ENCODE peak calls at places on chromosome 21, in seven cellular contexts. O is colonic mucosa, Z is lung, D is IMR-90, J is Caco-2, W is AG10803, K is astrocyte of the spinal cord. P is an unnamed sample.

GRCh38 chr21:25689226-25689625 is 45.5 kb downstream of the ATP5PF start:
- DNase-seq in Z (no peak), O (no peak), J (no peak), W (peak; percentile 37), D (peak; percentile 32), K (no peak), P (peak; percentile 13)

GRCh38 chr21:38037416-38037815 is 121.2 kb upstream of the KCNJ6 start:
- DNase-seq in K (no peak), J (no peak), W (peak; percentile 3), D (no peak), Z (no peak), O (no peak), P (peak; percentile 35)

GRCh38 chr21:40631201-40631600 is 215.8 kb downstream of the DSCAM start:
- DNase-seq in J (no peak), W (peak; percentile 4), K (peak; percentile 44), O (no peak), D (no peak), Z (no peak), P (peak; percentile 26)

GRCh38 chr21:30072496-30072895 is 94.1 kb downstream of the CLDN17 start:
- DNase-seq in W (peak; percentile 8), O (peak; percentile 46), J (peak; percentile 27), D (no peak), Z (no peak), K (peak; percentile 1), P (peak; percentile 81)

GRCh38 chr21:31447477-31447876 is 103.4 kb upstream of the TIAM1 start:
- DNase-seq in D (peak; percentile 36), J (no peak), W (peak; percentile 2), O (no peak), K (peak; percentile 20), Z (no peak), P (no peak)

GRCh38 chr21:37437376-37438080 is 71.0 kb downstream of the DYRK1A start:
- DNase-seq in W (peak; percentile 52), K (no peak), Z (no peak), D (no peak), J (no peak), O (no peak), P (no peak)

GRCh38 chr21:31607791-31608190 is 51.7 kb upstream of the SOD1 start:
- DNase-seq in Z (no peak), O (no peak), J (no peak), K (no peak), D (no peak), W (no peak), P (no peak)

GRCh38 chr21:43859747-43860214 is 5.2 kb upstream of the AGPAT3 start:
- DNase-seq in O (no peak), W (no peak), Z (no peak), J (no peak), K (no peak), D (no peak), P (no peak)

GRCh38 chr21:36747815-36748381 is 49.0 kb downstream of the SIM2 start:
- DNase-seq in W (peak; percentile 8), K (no peak), D (peak; percentile 34), O (peak; percentile 54), J (peak; percentile 91), Z (no peak), P (peak; percentile 52)

GRCh38 chr21:38171723-38172344 is 85.0 kb upstream of the KCNJ15 start:
- DNase-seq in D (peak; percentile 45), W (peak; percentile 67), O (no peak), J (peak; percentile 38), Z (no peak), K (peak; percentile 69), P (peak; percentile 42)

GRCh38 chr21:32073593-32073992 is 200.8 kb downstream of the HUNK start:
- DNase-seq in J (no peak), K (no peak), O (no peak), D (no peak), W (no peak), Z (no peak), P (no peak)

GRCh38 chr21:33265664-33266049 is 510 bp upstream of the IL10RB start:
- DNase-seq in Z (peak; percentile 59), K (no peak), J (peak; percentile 70), D (peak; percentile 14), O (peak; percentile 50), W (no peak), P (peak; percentile 58)

GRCh38 chr21:36419996-36420395 is 34.8 kb downstream of the CHAF1B start:
- DNase-seq in K (peak; percentile 90), D (peak; percentile 92), Z (peak; percentile 77), O (peak; percentile 68), W (peak; percentile 90), J (peak; percentile 80), P (peak; percentile 91)

GRCh38 chr21:43767980-43768867 is 7.9 kb downstream of the CSTB start:
- DNase-seq in O (peak; percentile 76), J (peak; percentile 47), Z (peak; percentile 78), W (peak; percentile 66), D (peak; percentile 75), K (peak; percentile 79), P (peak; percentile 94)

GRCh38 chr21:36093512-36093911 is 23.7 kb downstream of the CBR1 start:
- DNase-seq in O (no peak), W (no peak), Z (no peak), D (no peak), K (no peak), J (no peak), P (no peak)

GRCh38 chr21:37241426-37241825 is 25.7 kb downstream of the VPS26C start:
- DNase-seq in W (no peak), D (no peak), K (no peak), J (no peak), O (no peak), Z (no peak), P (no peak)

GRCh38 chr21:37821791-37822450 is 94.3 kb downstream of the KCNJ6 start:
- DNase-seq in Z (no peak), W (no peak), J (no peak), K (no peak), D (peak; percentile 45), O (no peak), P (peak; percentile 79)

GRCh38 chr21:25966308-25966707 is 204.3 kb downstream of the APP start:
- DNase-seq in K (no peak), O (no peak), J (no peak), D (peak; percentile 37), Z (no peak), W (no peak), P (no peak)

GRCh38 chr21:36551731-36552457 is 72.0 kb upstream of the CLDN14 start:
- DNase-seq in Z (no peak), K (peak; percentile 31), O (no peak), D (peak; percentile 82), J (no peak), W (peak; percentile 94), P (peak; percentile 21)

GRCh38 chr21:20311388-20311787 is 686.8 kb upstream of the NCAM2 start:
- DNase-seq in Z (no peak), O (no peak), W (no peak), D (no peak), K (no peak), J (no peak), P (no peak)

GRCh38 chr21:25994758-25995163 is 175.8 kb downstream of the APP start:
- DNase-seq in Z (no peak), D (no peak), O (no peak), W (no peak), J (no peak), K (no peak), P (no peak)

GRCh38 chr21:30193201-30193600 is 22.7 kb downstream of the CLDN8 start:
- DNase-seq in K (no peak), Z (no peak), O (no peak), D (no peak), J (no peak), W (no peak), P (peak; percentile 54)

GRCh38 chr21:21968810-21969588 is 970.8 kb downstream of the NCAM2 start:
- DNase-seq in K (peak; percentile 38), D (no peak), J (no peak), O (no peak), Z (no peak), W (no peak), P (no peak)

GRCh38 chr21:37557261-37557950 is 190.8 kb downstream of the DYRK1A start:
- DNase-seq in W (no peak), O (no peak), D (no peak), J (no peak), K (no peak), Z (no peak), P (no peak)

GRCh38 chr21:31874817-31875216 is 2.0 kb downstream of the HUNK start:
- DNase-seq in O (peak; percentile 55), K (no peak), Z (no peak), J (no peak), W (no peak), D (no peak), P (no peak)

GRCh38 chr21:36964832-36965719 is 1.4 kb downstream of the HLCS start:
- DNase-seq in Z (no peak), D (no peak), W (no peak), J (no peak), O (no peak), K (no peak), P (no peak)

GRCh38 chr21:18549214-18549905 is 145.8 kb upstream of the TMPRSS15 start:
- DNase-seq in Z (no peak), D (no peak), J (no peak), W (no peak), K (peak; percentile 60), O (no peak), P (no peak)
- TF ChIP-seq CTCF in Z (no peak), D (no peak), J (no peak), W (no peak), K (no peak), O (no peak), P (no peak)

DNA sequence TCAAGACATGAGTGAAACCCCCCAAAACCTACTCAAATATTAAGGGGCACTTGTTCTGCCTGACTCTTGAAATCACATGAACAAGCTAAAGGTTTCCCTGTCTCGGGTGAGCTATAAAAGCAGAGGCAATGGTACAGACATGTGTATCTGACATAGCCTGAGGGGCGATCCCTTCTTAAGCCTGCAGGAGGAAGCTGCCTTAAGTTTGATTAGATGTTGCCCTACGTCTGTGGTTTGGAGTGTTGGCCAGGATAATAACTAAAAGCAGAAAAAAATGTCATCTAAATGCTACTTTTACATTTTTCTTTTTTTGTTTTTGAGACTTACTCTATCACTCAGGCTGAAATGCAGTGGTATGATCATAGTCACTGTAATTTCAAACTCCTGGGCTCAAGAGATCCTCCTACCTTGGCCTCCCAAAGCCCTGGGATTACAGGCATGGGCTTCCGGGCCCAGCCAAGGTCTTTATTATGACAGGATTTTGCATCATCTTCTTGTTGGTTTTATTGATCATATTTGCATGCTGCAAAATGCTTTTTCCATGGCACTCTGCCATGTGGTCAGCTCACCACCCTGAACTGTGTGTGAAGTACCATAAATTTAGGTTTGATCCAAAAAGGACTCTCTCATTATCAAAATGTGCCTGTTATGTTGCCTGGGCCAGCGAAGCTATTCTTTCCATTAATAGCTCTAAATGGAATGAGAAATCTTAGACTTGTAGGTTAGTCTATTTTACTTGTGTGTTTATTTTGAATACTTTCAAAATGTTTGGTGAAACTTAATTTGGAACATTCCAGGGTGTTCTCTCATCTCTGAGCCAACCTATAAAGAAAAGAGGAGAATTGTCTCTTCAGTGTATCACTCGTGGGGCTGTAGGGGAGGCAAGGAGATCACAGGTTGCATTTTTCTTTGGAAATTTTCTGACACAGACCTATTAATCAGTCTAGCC is 15.0 kb upstream of the HMGN1 start:
- DNase-seq in W (no peak), K (no peak), O (no peak), J (no peak), D (peak; percentile 71), Z (no peak), P (no peak)
- H3K4me3 ChIP-seq in W (no peak overlapping the region), K (no peak overlapping the region), O (no peak overlapping the region), J (no peak overlapping the region), D (no peak overlapping the region), Z (no peak overlapping the region), P (no peak overlapping the region)

GRCh38 chr21:34795152-34796141 is 126.7 kb downstream of the CLIC6 start:
- DNase-seq in D (peak; percentile 77), W (peak; percentile 80), O (peak; percentile 65), Z (no peak), K (peak; percentile 68), J (peak; percentile 42), P (peak; percentile 88)
- TF ChIP-seq CTCF in D (peak; percentile 10), W (peak; percentile 30), O (no peak), Z (no peak), K (peak; percentile 32), J (peak; percentile 11), P (peak; percentile 41)

GRCh38 chr21:41897690-41898089 is 18.5 kb upstream of the PRDM15 start:
- DNase-seq in K (no peak), W (no peak), O (no peak), J (no peak), D (no peak), Z (no peak), P (no peak)
- H3K4me3 ChIP-seq in K (no peak overlapping the region), W (no peak overlapping the region), O (no peak overlapping the region), J (no peak overlapping the region), D (no peak overlapping the region), Z (no peak overlapping the region), P (no peak overlapping the region)

P was measured in epithelial cell of esophagus.